ENCODE peak calls at places on chromosomes 13 and 19, in four cellular contexts. One of them, this sample, is unnamed.

GRCh38 chr19:15248648-15249559 is 16.7 kb upstream of the EPHX3 start:
- DNase-seq in HCT116: no peak
- DNase-seq in HepG2: no peak
- DNase-seq in K562: no peak
- DNase-seq in this sample: peak

GRCh38 chr19:38513762-38514167 is 80.3 kb downstream of the RYR1 start:
- DNase-seq in HCT116: no peak
- DNase-seq in HepG2: no peak
- DNase-seq in K562: no peak
- DNase-seq in this sample: no peak

GRCh38 chr13:112881656-112882554 is 87.1 kb upstream of the MCF2L start:
- DNase-seq in HCT116: no peak
- DNase-seq in HepG2: no peak
- DNase-seq in K562: no peak
- DNase-seq in this sample: no peak

GRCh38 chr13:109963384-109963783 is 177.0 kb upstream of the IRS2 start:
- DNase-seq in HCT116: no peak
- DNase-seq in HepG2: no peak
- DNase-seq in K562: no peak
- DNase-seq in this sample: no peak

GRCh38 chr13:51729853-51730553 is 74.0 kb downstream of the DHRS12 start:
- DNase-seq in HCT116: no peak
- DNase-seq in HepG2: peak
- DNase-seq in K562: no peak
- DNase-seq in this sample: no peak

GRCh38 chr19:50909240-50910070 is 1.7 kb downstream of the KLK4 start:
- DNase-seq in HCT116: peak
- DNase-seq in HepG2: peak
- DNase-seq in K562: peak
- DNase-seq in this sample: no peak

GRCh38 chr13:44437356-44438233 is 64.0 kb downstream of the SERP2 start:
- DNase-seq in HCT116: no peak
- DNase-seq in HepG2: peak
- DNase-seq in K562: no peak
- DNase-seq in this sample: no peak

GRCh38 chr19:46288896-46289588 is 7.8 kb upstream of the HIF3A start:
- DNase-seq in HCT116: no peak
- DNase-seq in HepG2: peak
- DNase-seq in K562: no peak
- DNase-seq in this sample: no peak

GRCh38 chr19:19628499-19629134 is 597 bp upstream of the LPAR2 start:
- DNase-seq in HCT116: peak
- DNase-seq in HepG2: no peak
- DNase-seq in K562: no peak
- DNase-seq in this sample: no peak

GRCh38 chr19:15038304-15038703 is 11.0 kb upstream of the CASP14 start:
- DNase-seq in HCT116: no peak
- DNase-seq in HepG2: no peak
- DNase-seq in K562: no peak
- DNase-seq in this sample: no peak

GRCh38 chr13:107466326-107466725 is 749.0 kb downstream of the LIG4 start:
- DNase-seq in HCT116: no peak
- DNase-seq in HepG2: no peak
- DNase-seq in K562: no peak
- DNase-seq in this sample: no peak

GRCh38 chr13:47679391-47679790 is 321.7 kb downstream of the SUCLA2 start:
- DNase-seq in HCT116: no peak
- DNase-seq in HepG2: no peak
- DNase-seq in K562: no peak
- DNase-seq in this sample: no peak

GRCh38 chr19:5827891-5828660 is 11.4 kb downstream of the FUT6 start:
- DNase-seq in HCT116: peak
- DNase-seq in HepG2: peak
- DNase-seq in K562: peak
- DNase-seq in this sample: peak

GRCh38 chr19:46494115-46494935 is 1.3 kb downstream of the PNMA8B start:
- DNase-seq in HCT116: no peak
- DNase-seq in HepG2: no peak
- DNase-seq in K562: no peak
- DNase-seq in this sample: no peak

GRCh38 chr19:8304841-8305621 is 3.1 kb downstream of the CD320 start:
- DNase-seq in HCT116: peak
- DNase-seq in HepG2: no peak
- DNase-seq in K562: peak
- DNase-seq in this sample: no peak

GRCh38 chr19:45939792-45940514 is 25.4 kb upstream of the NANOS2 start:
- DNase-seq in HCT116: no peak
- DNase-seq in HepG2: no peak
- DNase-seq in K562: no peak
- DNase-seq in this sample: no peak

GRCh38 chr13:89554801-89555200 is 1792.7 kb upstream of the MIR17HG start:
- DNase-seq in HCT116: no peak
- DNase-seq in HepG2: peak
- DNase-seq in K562: no peak
- DNase-seq in this sample: no peak

GRCh38 chr19:18049390-18049789 is 37.3 kb downstream of the IL12RB1 start:
- DNase-seq in HCT116: no peak
- DNase-seq in HepG2: no peak
- DNase-seq in K562: no peak
- DNase-seq in this sample: no peak

GRCh38 chr19:18053571-18054219 is 33.0 kb downstream of the IL12RB1 start:
- DNase-seq in HCT116: no peak
- DNase-seq in HepG2: no peak
- DNase-seq in K562: no peak
- DNase-seq in this sample: no peak

GRCh38 chr19:18055967-18056366 is 30.8 kb downstream of the IL12RB1 start:
- DNase-seq in HCT116: no peak
- DNase-seq in HepG2: no peak
- DNase-seq in K562: no peak
- DNase-seq in this sample: no peak

GRCh38 chr19:18057557-18057956 is 29.2 kb downstream of the IL12RB1 start:
- DNase-seq in HCT116: no peak
- DNase-seq in HepG2: no peak
- DNase-seq in K562: no peak
- DNase-seq in this sample: no peak

DNA sequence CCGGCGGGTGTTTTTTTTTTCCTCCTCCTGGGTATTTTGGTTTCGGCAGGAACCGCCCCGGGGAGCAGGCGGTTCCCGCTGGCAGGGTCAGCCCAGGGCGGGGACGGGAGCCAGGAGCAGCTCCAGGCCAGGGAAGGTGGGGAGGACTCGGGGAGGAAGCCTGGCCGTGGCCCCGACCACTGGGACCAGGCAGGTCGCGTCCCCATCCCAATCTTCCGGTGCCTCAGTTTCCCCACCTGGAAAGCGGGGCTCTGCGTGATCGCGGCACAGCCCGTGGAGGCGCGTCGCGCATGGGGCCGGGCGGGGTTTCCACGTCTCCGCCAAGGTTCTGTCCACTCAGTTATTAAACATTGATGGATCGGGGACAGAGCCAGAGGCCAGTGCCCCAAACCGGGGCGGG is 34.8 kb downstream of the IL12RB1 start:
- DNase-seq in HCT116: no peak
- DNase-seq in HepG2: no peak
- DNase-seq in K562: no peak
- DNase-seq in this sample: no peak
- TF ChIP-seq TCF7L2 in HCT116: no peak
- TF ChIP-seq TCF7L2 in HepG2: no peak
- TF ChIP-seq TCF7L2 in K562: no peak
- TF ChIP-seq TCF7L2 in this sample: no peak

DNA sequence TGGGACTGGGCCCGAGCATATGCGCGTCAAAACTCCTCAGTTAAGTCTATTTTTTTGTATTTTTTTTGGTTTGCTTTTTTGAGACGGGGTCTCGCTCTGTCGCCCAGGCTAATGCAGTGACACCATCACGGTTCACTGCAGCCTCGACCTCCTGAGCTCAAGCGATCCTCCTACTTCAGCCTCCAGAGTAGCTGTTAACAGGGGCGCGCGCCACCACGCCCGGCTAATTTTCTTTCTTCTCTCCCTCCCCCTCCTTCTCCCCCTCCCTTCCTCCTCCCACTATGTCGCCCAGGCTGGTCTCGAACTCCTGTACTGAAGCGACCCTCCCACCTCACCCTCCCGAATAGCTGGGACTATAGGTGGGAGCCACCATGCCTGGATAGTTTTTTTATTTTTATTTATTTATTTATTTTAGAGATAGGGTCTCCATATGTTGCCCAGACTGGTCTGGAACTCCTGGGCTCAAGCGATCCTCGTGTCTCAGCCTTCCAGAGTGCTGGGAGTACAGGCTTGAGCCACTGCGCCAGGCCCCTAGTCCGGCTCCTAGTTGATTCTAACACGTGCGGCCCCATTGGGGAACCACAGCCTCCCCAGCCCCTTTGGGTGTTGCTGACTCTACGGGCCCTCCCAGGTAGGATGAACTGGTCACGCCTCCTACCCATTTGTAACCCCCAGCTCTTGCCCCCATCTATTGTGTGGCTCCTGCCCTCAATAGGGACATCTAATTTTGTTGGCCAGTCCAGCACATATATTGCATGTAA is 810 bp upstream of the ZNF837 start:
- DNase-seq in HCT116: no peak
- DNase-seq in HepG2: no peak
- DNase-seq in K562: no peak
- DNase-seq in this sample: no peak
- TF ChIP-seq TCF7L2 in HCT116: no peak
- TF ChIP-seq TCF7L2 in HepG2: no peak
- TF ChIP-seq TCF7L2 in K562: no peak
- TF ChIP-seq TCF7L2 in this sample: no peak

GRCh38 chr13:35549481-35549880 is 73.0 kb upstream of the MAB21L1 start:
- DNase-seq in HCT116: no peak
- DNase-seq in HepG2: peak
- DNase-seq in K562: no peak
- DNase-seq in this sample: no peak

GRCh38 chr13:35557475-35557874 is 81.0 kb upstream of the MAB21L1 start:
- DNase-seq in HCT116: no peak
- DNase-seq in HepG2: no peak
- DNase-seq in K562: no peak
- DNase-seq in this sample: no peak

GRCh38 chr13:35548790-35549189 is 72.3 kb upstream of the MAB21L1 start:
- DNase-seq in HCT116: no peak
- DNase-seq in HepG2: no peak
- DNase-seq in K562: no peak
- DNase-seq in this sample: no peak

GRCh38 chr13:35554972-35555623 is 78.6 kb upstream of the MAB21L1 start:
- DNase-seq in HCT116: no peak
- DNase-seq in HepG2: no peak
- DNase-seq in K562: no peak
- DNase-seq in this sample: no peak

DNA sequence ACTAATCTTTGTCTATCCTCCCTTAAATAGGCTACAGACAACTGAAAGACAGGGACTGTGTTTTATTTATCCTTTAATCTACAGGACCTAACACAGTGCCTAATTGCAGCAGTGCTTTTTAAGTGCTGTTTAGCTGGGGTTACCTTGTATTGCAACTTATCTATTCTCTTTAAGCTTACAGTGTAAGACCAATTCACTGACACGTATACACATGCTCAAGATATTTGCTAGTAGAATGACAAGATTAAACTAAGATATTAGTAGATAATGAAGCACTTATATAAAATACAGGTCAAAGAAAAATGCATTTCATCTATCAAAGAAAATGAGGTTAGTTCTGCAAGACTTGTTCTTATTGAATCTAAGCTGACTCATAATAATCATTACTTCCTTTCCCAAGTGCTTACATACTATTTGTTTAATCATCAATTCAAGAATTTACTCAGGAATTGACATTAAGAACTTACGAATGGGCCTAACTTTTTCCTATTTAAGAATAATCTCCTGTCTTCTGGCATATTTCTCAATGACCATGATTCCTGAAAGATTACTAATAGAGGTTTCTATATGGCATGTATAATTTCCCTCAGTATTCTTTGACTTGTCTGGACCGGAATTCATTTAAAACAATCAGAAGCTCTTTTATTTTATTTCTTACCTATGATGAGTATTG is 75.8 kb upstream of the MAB21L1 start:
- DNase-seq in HCT116: no peak
- DNase-seq in HepG2: no peak
- DNase-seq in K562: no peak
- DNase-seq in this sample: no peak
- TF ChIP-seq TCF7L2 in HCT116: no peak
- TF ChIP-seq TCF7L2 in HepG2: no peak
- TF ChIP-seq TCF7L2 in K562: no peak
- TF ChIP-seq TCF7L2 in this sample: no peak

GRCh38 chr13:99693812-99694211 is 192.5 kb downstream of the TM9SF2 start:
- DNase-seq in HCT116: no peak
- DNase-seq in HepG2: no peak
- DNase-seq in K562: no peak
- DNase-seq in this sample: no peak
- TF ChIP-seq TCF7L2 in HCT116: no peak
- TF ChIP-seq TCF7L2 in HepG2: no peak
- TF ChIP-seq TCF7L2 in K562: no peak
- TF ChIP-seq TCF7L2 in this sample: no peak

GRCh38 chr13:78595819-78596700 is 7.3 kb downstream of the POU4F1 start:
- DNase-seq in HCT116: no peak
- DNase-seq in HepG2: peak
- DNase-seq in K562: no peak
- DNase-seq in this sample: no peak

GRCh38 chr13:78593129-78593528 is 10.2 kb downstream of the POU4F1 start:
- DNase-seq in HCT116: no peak
- DNase-seq in HepG2: no peak
- DNase-seq in K562: no peak
- DNase-seq in this sample: no peak

GRCh38 chr13:78595458-78595818 is 7.9 kb downstream of the POU4F1 start:
- DNase-seq in HCT116: no peak
- DNase-seq in HepG2: no peak
- DNase-seq in K562: no peak
- DNase-seq in this sample: no peak

GRCh38 chr13:78596701-78597550 is 6.4 kb downstream of the POU4F1 start:
- DNase-seq in HCT116: no peak
- DNase-seq in HepG2: no peak
- DNase-seq in K562: no peak
- DNase-seq in this sample: no peak

DNA sequence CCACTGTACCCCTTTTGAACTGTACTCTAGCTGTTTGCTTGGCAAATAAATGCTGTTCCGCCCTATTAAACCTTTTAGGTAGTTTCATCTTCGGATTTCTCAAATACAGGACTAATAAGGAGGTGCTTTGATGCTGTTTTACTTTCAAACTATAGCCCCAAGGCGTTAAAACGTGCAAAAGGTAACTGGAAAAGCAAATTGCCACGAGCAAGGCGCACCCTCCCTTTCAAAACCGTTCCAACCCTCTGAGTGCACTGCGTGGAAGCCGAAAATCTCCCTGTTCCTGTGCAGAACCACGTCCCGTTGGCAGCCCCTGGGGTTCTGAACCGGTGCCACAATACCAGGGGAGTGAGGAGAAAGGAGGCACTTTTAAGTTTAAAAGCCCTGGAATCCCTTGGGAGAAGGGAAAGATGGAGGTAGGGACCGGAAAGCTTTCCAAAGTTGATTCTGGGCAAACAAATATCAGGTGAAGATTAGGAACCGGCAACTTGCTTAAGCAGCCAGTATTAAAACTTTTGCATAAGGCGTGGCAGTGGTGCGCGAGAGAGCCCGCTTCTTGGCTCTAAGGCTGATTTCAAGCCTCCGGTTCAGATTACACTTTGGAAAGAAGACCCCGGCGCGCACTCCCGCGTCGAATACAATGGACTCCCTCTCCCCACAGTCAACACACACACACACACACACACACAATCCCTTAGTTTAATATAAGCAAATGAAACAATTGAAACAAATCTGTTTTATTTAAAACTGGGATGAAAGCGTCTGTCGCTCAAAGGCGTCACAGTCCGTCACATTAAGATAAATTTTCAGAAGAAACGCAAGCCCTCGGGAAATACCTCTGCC is 9.5 kb downstream of the POU4F1 start:
- DNase-seq in HCT116: no peak
- DNase-seq in HepG2: no peak
- DNase-seq in K562: no peak
- DNase-seq in this sample: no peak
- TF ChIP-seq TCF7L2 in HCT116: no peak
- TF ChIP-seq TCF7L2 in HepG2: no peak
- TF ChIP-seq TCF7L2 in K562: no peak
- TF ChIP-seq TCF7L2 in this sample: no peak